ENCODE peak calls at places on chromosomes 1 and 21, in six cellular contexts. U, S, J, D, P and K are unnamed samples.

GRCh38 chr1:56414728-56415224 is 164.6 kb downstream of the PLPP3 start:
- DNase-seq in U (no peak), S (no peak), J (no peak), P (no peak), D (no peak), K (no peak)

GRCh38 chr1:206809504-206810084 is 37.3 kb upstream of the IL10 start:
- DNase-seq in U (no peak), P (no peak), J (peak), S (no peak), D (no peak), K (no peak)

GRCh38 chr1:27342391-27342777 is 562 bp downstream of the SYTL1 start:
- DNase-seq in U (no peak), D (no peak), P (no peak), J (peak), S (no peak), K (no peak)

GRCh38 chr1:166603296-166603695 is 236.0 kb upstream of the POGK start:
- DNase-seq in U (no peak), S (no peak), D (no peak), J (no peak), P (no peak), K (no peak)

GRCh38 chr1:201310251-201310985 is 27.1 kb downstream of the PKP1 start:
- DNase-seq in J (no peak), U (no peak), P (no peak), D (no peak), S (no peak), K (no peak)

GRCh38 chr1:112444269-112444668 is 48.3 kb downstream of the CTTNBP2NL start:
- DNase-seq in P (no peak), D (no peak), U (no peak), J (no peak), S (no peak), K (no peak)

GRCh38 chr1:231951399-231951798 is 324.8 kb downstream of the DISC1 start:
- DNase-seq in J (no peak), U (no peak), D (no peak), S (no peak), P (no peak), K (no peak)

GRCh38 chr1:193265716-193266115 is 79.3 kb upstream of the B3GALT2 start:
- DNase-seq in S (no peak), D (no peak), J (no peak), P (no peak), U (no peak), K (no peak)

GRCh38 chr1:198694542-198694941 is 55.7 kb downstream of the PTPRC start:
- DNase-seq in P (no peak), J (no peak), S (no peak), D (no peak), U (no peak), K (no peak)

GRCh38 chr1:8836228-8836627 is 18.8 kb upstream of the RERE start:
- DNase-seq in D (no peak), S (no peak), P (no peak), U (no peak), J (no peak), K (no peak)

GRCh38 chr21:43720539-43721224 is 1.8 kb downstream of the PDXK start:
- DNase-seq in U (no peak), D (no peak), J (no peak), S (no peak), P (no peak), K (no peak)

GRCh38 chr21:31366825-31367224 is 22.8 kb upstream of the TIAM1 start:
- DNase-seq in U (no peak), J (no peak), D (no peak), S (no peak), P (no peak), K (no peak)

GRCh38 chr1:153546796-153547559 is 1.4 kb upstream of the S100A4 start:
- DNase-seq in U (no peak), D (no peak), S (no peak), P (no peak), J (no peak), K (no peak)

GRCh38 chr1:21436488-21437340 is 3.2 kb upstream of the NBPF3 start:
- DNase-seq in U (no peak), S (no peak), P (no peak), D (no peak), J (no peak), K (no peak)

GRCh38 chr1:231315887-231316286 is 21.8 kb downstream of the EXOC8 start:
- DNase-seq in U (peak), D (no peak), J (no peak), P (no peak), S (no peak), K (no peak)

GRCh38 chr1:28144203-28145135 is 32.0 kb downstream of the PTAFR start:
- DNase-seq in S (no peak), J (no peak), U (no peak), D (no peak), P (no peak), K (no peak)

GRCh38 chr1:79899914-79900313 is 893.4 kb upstream of the ADGRL4 start:
- DNase-seq in D (peak), P (no peak), J (no peak), U (no peak), S (no peak), K (no peak)

GRCh38 chr1:228317891-228318810 is 88.5 kb downstream of the TRIM11 start:
- DNase-seq in J (no peak), P (no peak), D (no peak), S (no peak), U (no peak), K (no peak)

GRCh38 chr1:1024421-1025415 is 4.8 kb downstream of the AGRN start:
- DNase-seq in S (no peak), U (no peak), P (no peak), D (no peak), J (no peak), K (no peak)

GRCh38 chr21:33937931-33938339 is 22.3 kb upstream of the ATP5PO start:
- DNase-seq in P (no peak), D (no peak), J (no peak), S (no peak), U (no peak), K (no peak)

GRCh38 chr1:44390277-44390676 is 14.8 kb upstream of the RNF220 start:
- DNase-seq in J (no peak), S (no peak), U (no peak), D (peak), P (no peak), K (no peak)

GRCh38 chr21:44082648-44083436 is 24.4 kb upstream of the PWP2 start:
- DNase-seq in P (no peak), J (no peak), U (no peak), D (no peak), S (no peak), K (no peak)

GRCh38 chr1:182114627-182115023 is 53.1 kb upstream of the ZNF648 start:
- DNase-seq in P (no peak), S (no peak), J (no peak), U (no peak), D (no peak), K (no peak)

GRCh38 chr1:89847191-89847729 is 26.4 kb downstream of the LRRC8D start:
- DNase-seq in U (no peak), D (no peak), J (no peak), P (no peak), S (no peak), K (peak)

GRCh38 chr1:240706150-240706904 is 94.4 kb upstream of the GREM2 start:
- DNase-seq in S (no peak), P (no peak), U (no peak), D (peak), J (no peak), K (no peak)

GRCh38 chr1:15433471-15433870 is 4.8 kb upstream of the CTRC start:
- DNase-seq in P (no peak), D (no peak), J (no peak), U (no peak), S (no peak), K (no peak)

GRCh38 chr1:198598796-198599321 is 40.0 kb upstream of the PTPRC start:
- DNase-seq in D (no peak), U (no peak), J (no peak), P (no peak), S (no peak), K (no peak)

GRCh38 chr1:112735752-112736151 is 20.6 kb upstream of the PPM1J start:
- DNase-seq in D (peak), P (no peak), J (no peak), U (no peak), S (no peak), K (no peak)

GRCh38 chr1:153057375-153057774 is at the start of gene SPRR2A:
- DNase-seq in U (no peak), P (no peak), J (no peak), S (no peak), D (no peak), K (no peak)

GRCh38 chr1:26789953-26790352 is 2.2 kb downstream of the PIGV start:
- DNase-seq in D (no peak), J (no peak), U (no peak), S (no peak), P (no peak), K (no peak)

GRCh38 chr1:200279810-200280411 is 129.9 kb downstream of the ZNF281 start:
- DNase-seq in J (no peak), P (peak), S (no peak), D (peak), U (no peak), K (no peak)

GRCh38 chr1:12159826-12160225 is 7.0 kb upstream of the TNFRSF1B start:
- DNase-seq in S (no peak), P (no peak), U (no peak), D (no peak), J (no peak), K (no peak)

GRCh38 chr1:41021526-41022308 is at the start of gene SLFNL1:
- DNase-seq in D (no peak), P (no peak), U (no peak), J (no peak), S (no peak), K (no peak)

GRCh38 chr1:171495444-171495843 is 10.1 kb downstream of the PRRC2C start:
- DNase-seq in P (no peak), U (no peak), D (no peak), S (no peak), J (no peak), K (no peak)

GRCh38 chr1:92519043-92519442 is 32.3 kb upstream of the GFI1 start:
- DNase-seq in P (no peak), U (no peak), J (no peak), S (no peak), D (no peak), K (no peak)

GRCh38 chr1:205073511-205073910 is 10.7 kb downstream of the TMEM81 start:
- DNase-seq in D (no peak), U (no peak), P (no peak), J (no peak), S (no peak), K (no peak)

GRCh38 chr1:153345187-153346066 is 3.2 kb downstream of the PGLYRP4 start:
- DNase-seq in P (no peak), S (no peak), U (no peak), D (no peak), J (no peak), K (no peak)